ENCODE peak calls at places on chromosome 7, in eight cellular contexts. R is CD8-positive, alpha-beta T cell; B is mesenchymal stem cell; M is IMR-90; D is bronchial epithelial cell; X is fibroblast of pulmonary artery; E is fibroblast of lung; V is dorsolateral prefrontal cortex. K is an unnamed sample.

GRCh38 chr7:139763330-139763729 is 14.5 kb downstream of the HIPK2 start:
- DNase-seq in R (no peak), B (peak), M (no peak), D (no peak), X (no peak), E (no peak), V (no peak), K (no peak)

GRCh38 chr7:144606231-144606630 is 202.7 kb upstream of the NOBOX start:
- DNase-seq in R (no peak), B (no peak), M (no peak), D (no peak), X (peak), E (peak), V (no peak), K (no peak)

GRCh38 chr7:75688200-75689136 is 50.3 kb downstream of the HIP1 start:
- DNase-seq in R (no peak), B (no peak), M (no peak), D (no peak), X (no peak), E (no peak), V (peak), K (no peak)

GRCh38 chr7:44608916-44609648 is 2.7 kb downstream of the OGDH start:
- DNase-seq in R (no peak), B (no peak), M (no peak), D (no peak), X (peak), E (peak), V (no peak), K (no peak)

GRCh38 chr7:25124485-25125136 is 449 bp downstream of the CYCS start:
- DNase-seq in R (peak), B (no peak), M (no peak), D (peak), X (peak), E (no peak), V (no peak), K (no peak)

GRCh38 chr7:2242541-2243482 is 786 bp downstream of the NUDT1 start:
- DNase-seq in R (no peak), B (peak), M (peak), D (peak), X (no peak), E (peak), V (no peak), K (no peak)

GRCh38 chr7:129094501-129094900 is 39.6 kb upstream of the TNPO3 start:
- DNase-seq in R (no peak), B (no peak), M (no peak), D (no peak), X (no peak), E (no peak), V (no peak), K (no peak)

GRCh38 chr7:115613836-115614235 is 416.7 kb downstream of the TFEC start:
- DNase-seq in R (no peak), B (no peak), M (peak), D (no peak), X (no peak), E (peak), V (no peak), K (no peak)

GRCh38 chr7:147478751-147479150 is 1111.8 kb upstream of the C7orf33 start:
- DNase-seq in R (no peak), B (peak), M (no peak), D (no peak), X (no peak), E (no peak), V (no peak), K (no peak)

GRCh38 chr7:27128776-27129728 is 1.5 kb downstream of the HOXA4 start:
- DNase-seq in R (no peak), B (no peak), M (no peak), D (no peak), X (no peak), E (peak), V (no peak), K (peak)
- H3K4me3 ChIP-seq in R (no peak), B (peak), M (peak), D (no peak), X (peak), E (peak), V (no peak), K (no peak)

GRCh38 chr7:40009301-40009700 is 59.2 kb downstream of the CDK13 start:
- DNase-seq in R (no peak), B (no peak), M (no peak), D (no peak), X (no peak), E (no peak), V (no peak), K (no peak)
- H3K4me3 ChIP-seq in R (no peak), B (no peak), M (no peak), D (no peak), X (no peak), E (no peak), V (no peak), K (no peak)

DNA sequence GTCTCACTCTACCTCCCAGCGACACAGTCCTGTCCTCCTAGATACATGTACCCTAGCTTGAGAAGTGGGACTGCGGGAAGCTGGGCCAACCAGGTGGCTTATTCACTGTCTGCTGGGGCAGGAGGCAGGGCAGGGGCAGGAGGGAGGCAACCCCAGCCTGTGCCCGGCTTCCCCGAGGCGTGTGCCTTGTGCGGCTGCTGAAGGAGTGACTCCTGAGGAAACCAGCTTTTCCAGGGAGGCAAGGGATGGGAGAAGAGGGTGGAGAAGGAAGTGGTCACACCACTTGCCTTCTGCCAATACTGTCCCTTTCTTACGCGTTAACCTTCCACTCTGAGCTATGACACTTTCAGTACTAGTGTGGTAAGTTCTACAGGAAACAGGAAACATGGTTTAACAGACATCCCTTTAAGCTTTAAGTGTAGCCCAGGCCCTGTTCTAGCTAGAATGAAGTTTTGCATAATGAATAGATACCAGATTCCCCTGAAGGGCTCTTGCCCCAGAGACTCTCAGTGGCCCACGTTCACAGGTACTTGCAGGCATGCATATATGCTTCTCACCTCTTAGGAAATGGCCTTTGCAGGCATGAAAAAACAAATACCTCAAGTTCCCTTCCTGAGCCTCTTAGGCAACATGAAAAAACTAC is 40.6 kb downstream of the SYPL1 start:
- DNase-seq in R (peak), B (peak), M (no peak), D (peak), X (peak), E (peak), V (no peak), K (no peak)
- H3K4me3 ChIP-seq in R (peak), B (no peak), M (no peak), D (no peak), X (no peak), E (no peak), V (no peak), K (no peak)

GRCh38 chr7:69561256-69561655 is 37.0 kb upstream of the AUTS2 start:
- DNase-seq in R (no peak), B (no peak), M (no peak), D (no peak), X (no peak), E (no peak), V (no peak), K (no peak)

GRCh38 chr7:69567790-69568189 is 30.5 kb upstream of the AUTS2 start:
- DNase-seq in R (no peak), B (no peak), M (no peak), D (peak), X (no peak), E (no peak), V (no peak), K (no peak)

GRCh38 chr7:69568266-69568665 is 30.0 kb upstream of the AUTS2 start:
- DNase-seq in R (no peak), B (no peak), M (no peak), D (peak), X (no peak), E (peak), V (no peak), K (no peak)

GRCh38 chr7:69564454-69565417 is 33.5 kb upstream of the AUTS2 start:
- DNase-seq in R (no peak), B (no peak), M (no peak), D (no peak), X (peak), E (peak), V (no peak), K (no peak)
- H3K4me3 ChIP-seq in R (no peak), B (no peak), M (no peak), D (no peak), X (no peak), E (no peak), V (no peak), K (no peak)

DNA sequence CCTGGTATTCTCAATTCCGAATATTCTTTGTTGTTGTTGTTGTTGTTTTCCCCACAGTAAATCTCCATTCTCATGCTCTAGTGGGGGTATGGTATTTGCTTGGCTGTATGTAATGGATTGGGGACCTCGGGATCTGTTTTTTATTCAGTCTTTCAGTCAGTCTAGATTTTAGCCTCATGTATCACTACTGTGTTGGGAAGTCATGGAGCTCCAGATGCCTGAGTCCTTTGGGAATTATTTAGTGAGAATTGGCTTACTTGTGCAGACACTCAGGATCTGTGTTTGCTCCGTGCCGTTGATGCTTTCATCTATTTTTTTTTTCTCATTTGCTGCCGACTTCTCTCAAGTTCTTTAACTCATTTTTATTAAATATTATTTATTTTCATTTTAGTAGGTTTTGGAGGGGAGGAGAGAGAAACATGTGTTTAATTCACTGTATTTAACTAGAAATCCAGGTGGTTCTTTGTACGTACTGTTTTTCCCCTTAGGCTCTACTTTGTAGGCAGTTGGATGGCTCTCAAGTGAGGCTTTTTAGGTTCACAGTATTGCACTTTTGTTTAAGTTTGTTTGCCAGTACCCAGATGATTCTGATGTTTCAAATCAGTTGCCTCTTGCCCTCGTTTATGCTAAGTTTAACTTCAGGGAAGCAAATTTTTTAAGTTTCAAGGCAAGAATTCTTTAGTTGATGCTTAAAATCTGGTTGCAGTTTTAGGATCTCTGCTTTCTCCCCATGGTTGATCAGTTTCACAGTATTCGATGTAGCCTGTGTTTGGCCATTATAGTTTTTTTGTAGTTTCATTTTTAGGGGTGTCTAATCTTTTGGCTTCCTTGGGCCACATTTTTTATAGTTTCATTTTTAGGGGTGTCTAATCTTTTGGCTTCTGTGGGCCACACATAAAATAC is 36.9 kb downstream of the ZNRF2 start:
- DNase-seq in R (no peak), B (no peak), M (no peak), D (no peak), X (peak), E (peak), V (no peak), K (no peak)
- H3K4me3 ChIP-seq in R (peak), B (peak), M (no peak), D (no peak), X (peak), E (peak), V (no peak), K (no peak)

K was measured in aorta.